ENCODE peak calls at places on chromosomes 1 and 21, in nine cellular contexts. U is right cardiac atrium; S is activated CD4-positive, alpha-beta T cell treated with anti-CD3 and anti-CD28 coated beads, Interleukin-2, amount 10 ng/mL, durations not matched to agents 7 days and 5 days; B is NCI-H446; E is foreskin keratinocyte; Z is pancreas; C is activated naive CD8-positive, alpha-beta T cell treated with anti-CD3 and anti-CD28 coated beads for 36 hours; F is tibial artery; P is CD14-positive monocyte. Y is an unnamed sample.

GRCh38 chr1:7433896-7434295 is 337.2 kb upstream of the VAMP3 start:
- DNase-seq in U (no peak), S (no peak), B (no peak), E (no peak), Z (peak; percentile 8), C (no peak), F (no peak), P (no peak), Y (no peak)

GRCh38 chr1:117803318-117803717 is 126.1 kb downstream of the GDAP2 start:
- DNase-seq in U (no peak), S (no peak), B (no peak), E (no peak), Z (no peak), C (no peak), F (no peak), P (no peak), Y (no peak)

GRCh38 chr21:26572026-26572425 is 1.1 kb downstream of the CYYR1 start:
- DNase-seq in U (no peak), S (no peak), B (no peak), E (no peak), Z (no peak), C (no peak), F (no peak), P (no peak), Y (peak; percentile 35)

GRCh38 chr1:74161494-74161893 is 36.5 kb downstream of the LRRIQ3 start:
- DNase-seq in U (no peak), S (no peak), B (no peak), E (no peak), Z (no peak), C (no peak), F (no peak), P (no peak), Y (no peak)

GRCh38 chr1:56284933-56285332 is 294.4 kb downstream of the PLPP3 start:
- DNase-seq in U (no peak), S (no peak), B (no peak), E (no peak), Z (no peak), C (no peak), F (no peak), P (no peak), Y (no peak)

GRCh38 chr1:199272107-199272506 is 633.3 kb downstream of the PTPRC start:
- DNase-seq in U (no peak), S (no peak), B (no peak), E (no peak), Z (no peak), C (no peak), F (no peak), P (no peak), Y (peak; percentile 53)

GRCh38 chr1:206590025-206590834 is 22.0 kb downstream of the EIF2D start:
- DNase-seq in U (no peak), S (peak; percentile 71), B (no peak), E (peak; percentile 82), Z (no peak), C (peak; percentile 75), F (no peak), P (no peak), Y (no peak)

GRCh38 chr21:15293251-15293650 is 228.5 kb upstream of the NRIP1 start:
- DNase-seq in U (no peak), S (no peak), B (no peak), E (peak; percentile 90), Z (no peak), C (no peak), F (no peak), P (no peak), Y (peak; percentile 71)

GRCh38 chr1:164689672-164690655 is 131.0 kb downstream of the PBX1 start:
- DNase-seq in U (peak; percentile 56), S (no peak), B (peak; percentile 67), E (no peak), Z (no peak), C (no peak), F (no peak), P (no peak), Y (no peak)